ENCODE peak calls at places on chromosomes 13 and 19, in five cellular contexts. Q is vagina, U is stomach, D is transverse colon, K is spleen. O is an unnamed sample.

GRCh38 chr13:26957163-26957562 is 196.6 kb upstream of the GPR12 start:
- DNase-seq in Q (no peak), U (no peak), D (no peak), K (no peak), O (no peak)

GRCh38 chr13:110882972-110883371 is 31.9 kb downstream of the ANKRD10 start:
- DNase-seq in Q (no peak), U (no peak), D (no peak), K (no peak), O (no peak)

GRCh38 chr13:101868585-101869469 is 416.4 kb downstream of the ITGBL1 start:
- DNase-seq in Q (no peak), U (no peak), D (no peak), K (no peak), O (no peak)

GRCh38 chr19:40510526-40511115 is 43.8 kb downstream of the SPTBN4 start:
- DNase-seq in Q (no peak), U (no peak), D (no peak), K (no peak), O (no peak)

GRCh38 chr13:43805071-43805468 is 18.3 kb upstream of the ENOX1 start:
- DNase-seq in Q (no peak), U (no peak), D (no peak), K (no peak), O (no peak)

GRCh38 chr13:27967203-27967735 is 1.8 kb downstream of the CDX2 start:
- DNase-seq in Q (no peak), U (peak; percentile 23), D (no peak), K (no peak), O (no peak)

GRCh38 chr13:44474122-44474910 is 100.7 kb downstream of the SERP2 start:
- DNase-seq in Q (no peak), U (no peak), D (no peak), K (no peak), O (no peak)

GRCh38 chr19:10111405-10111811 is at the start of gene P2RY11:
- DNase-seq in Q (peak; percentile 91), U (no peak), D (peak; percentile 49), K (peak; percentile 86), O (no peak)

GRCh38 chr13:21556051-21556450 is 47.9 kb downstream of the MICU2 start:
- DNase-seq in Q (no peak), U (no peak), D (no peak), K (no peak), O (no peak)

GRCh38 chr19:45178262-45179062 is at the start of gene BLOC1S3:
- DNase-seq in Q (peak; percentile 100), U (peak; percentile 100), D (peak; percentile 100), K (peak; percentile 100), O (peak; percentile 100)

GRCh38 chr19:6911523-6911922 is 24.1 kb downstream of the ADGRE1 start:
- DNase-seq in Q (no peak), U (no peak), D (no peak), K (no peak), O (no peak)
- H3K9me3 ChIP-seq in Q (peaks cover 4% of the 10 kb centered on the region), U (peaks cover 49% of the 10 kb centered on the region), D (peaks cover 22% of the 10 kb centered on the region), K (peaks cover 32% of the 10 kb centered on the region), O (peaks cover 27% of the 10 kb centered on the region)

GRCh38 chr19:58572818-58573657 is at the start of gene MZF1:
- DNase-seq in Q (no peak), U (peak; percentile 100), D (peak; percentile 100), K (peak; percentile 100), O (peak; percentile 100)
- TF ChIP-seq POLR2A in Q (no peak), U (no peak), D (peak; percentile 65), K (peak; percentile 12), O (no peak)

GRCh38 chr19:6587998-6588507 is 2.9 kb downstream of the CD70 start:
- DNase-seq in Q (no peak), U (no peak), D (no peak), K (no peak), O (no peak)

GRCh38 chr19:6587093-6587820 is 3.7 kb downstream of the CD70 start:
- DNase-seq in Q (no peak), U (no peak), D (no peak), K (no peak), O (no peak)

GRCh38 chr19:6589711-6590457 is 1.1 kb downstream of the CD70 start:
- DNase-seq in Q (no peak), U (no peak), D (no peak), K (no peak), O (no peak)

GRCh38 chr19:6590458-6591319 is at the start of gene CD70:
- DNase-seq in Q (no peak), U (no peak), D (peak; percentile 29), K (peak; percentile 86), O (no peak)

DNA sequence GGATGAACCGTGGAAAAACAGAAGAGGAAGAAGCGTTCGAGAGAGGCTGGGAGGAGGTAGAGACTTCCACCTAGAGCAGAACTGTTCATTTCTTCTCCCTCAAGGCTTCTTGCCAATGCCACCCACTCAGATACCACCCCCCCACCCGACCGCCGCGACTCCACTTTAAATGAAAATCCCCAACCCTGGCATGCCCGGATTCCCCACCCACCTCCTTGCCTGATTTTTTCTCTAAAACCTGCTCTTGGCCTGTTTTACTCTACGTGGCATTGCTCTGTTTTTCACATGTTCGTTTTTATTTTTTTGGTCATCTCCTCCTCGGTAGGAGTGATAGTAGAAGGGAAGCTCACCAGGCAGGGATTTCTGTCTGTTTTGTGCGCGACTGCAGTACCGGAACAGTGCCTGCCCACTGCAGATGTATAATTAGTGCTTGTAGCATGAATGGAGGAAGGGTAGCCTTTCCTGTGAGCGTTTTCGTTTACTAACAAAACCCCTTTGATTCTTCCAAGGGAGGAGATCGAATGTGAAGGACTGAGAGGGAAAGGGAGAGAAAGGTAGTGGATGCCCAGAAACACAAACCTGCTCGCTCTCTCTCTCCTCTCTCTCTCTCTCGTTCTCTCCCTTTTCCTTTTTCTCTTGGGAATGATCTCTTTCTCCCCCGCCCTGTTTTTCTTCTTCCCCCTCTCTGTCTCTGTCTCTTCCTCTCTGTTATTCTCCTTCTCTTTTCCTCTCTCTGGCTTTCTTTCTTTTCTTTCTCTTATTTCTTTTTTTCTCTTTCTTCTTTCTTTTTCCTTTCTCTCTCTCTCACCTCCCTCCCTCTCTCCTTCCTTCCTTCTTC is 2.2 kb downstream of the CD70 start:
- DNase-seq in Q (no peak), U (no peak), D (no peak), K (no peak), O (no peak)
- TF ChIP-seq POLR2AphosphoS5 in Q (no peak), U (no peak), D (no peak), K (no peak), O (no peak)

GRCh38 chr19:22622901-22623840 is 11.0 kb upstream of the ZNF492 start:
- DNase-seq in Q (no peak), U (no peak), D (no peak), K (no peak), O (peak; percentile 66)
- H3K9me3 ChIP-seq in Q (no peaks in the 10 kb centered on the region), U (peaks cover 81% of the 10 kb centered on the region), D (no peaks in the 10 kb centered on the region), K (no peaks in the 10 kb centered on the region), O (no peaks in the 10 kb centered on the region)

GRCh38 chr13:46982856-46983582 is 86.2 kb upstream of the HTR2A start:
- DNase-seq in Q (no peak), U (no peak), D (peak; percentile 12), K (no peak), O (no peak)
- TF ChIP-seq POLR2A in Q (no peak), U (no peak), D (no peak), K (no peak), O (no peak)

GRCh38 chr13:29621841-29622240 is 26.4 kb upstream of the SLC7A1 start:
- DNase-seq in Q (no peak), U (no peak), D (no peak), K (no peak), O (no peak)
- TF ChIP-seq POLR2AphosphoS5 in Q (no peak), U (no peak), D (no peak), K (no peak), O (no peak)

GRCh38 chr19:52065399-52065798 is 16.8 kb upstream of the ZNF432 start:
- DNase-seq in Q (no peak), U (no peak), D (no peak), K (no peak), O (no peak)

GRCh38 chr19:52066258-52066866 is 17.7 kb upstream of the ZNF432 start:
- DNase-seq in Q (no peak), U (no peak), D (no peak), K (no peak), O (no peak)

GRCh38 chr19:52070496-52070895 is 21.9 kb upstream of the ZNF432 start:
- DNase-seq in Q (no peak), U (no peak), D (no peak), K (no peak), O (no peak)

GRCh38 chr19:52069653-52070052 is 21.0 kb upstream of the ZNF432 start:
- DNase-seq in Q (no peak), U (no peak), D (no peak), K (no peak), O (no peak)
- H3K9me3 ChIP-seq in Q (peaks cover 61% of the 10 kb centered on the region), U (peaks cover 100% of the 10 kb centered on the region), D (peaks cover 99% of the 10 kb centered on the region), K (peaks cover 98% of the 10 kb centered on the region), O (peaks cover 59% of the 10 kb centered on the region)

DNA sequence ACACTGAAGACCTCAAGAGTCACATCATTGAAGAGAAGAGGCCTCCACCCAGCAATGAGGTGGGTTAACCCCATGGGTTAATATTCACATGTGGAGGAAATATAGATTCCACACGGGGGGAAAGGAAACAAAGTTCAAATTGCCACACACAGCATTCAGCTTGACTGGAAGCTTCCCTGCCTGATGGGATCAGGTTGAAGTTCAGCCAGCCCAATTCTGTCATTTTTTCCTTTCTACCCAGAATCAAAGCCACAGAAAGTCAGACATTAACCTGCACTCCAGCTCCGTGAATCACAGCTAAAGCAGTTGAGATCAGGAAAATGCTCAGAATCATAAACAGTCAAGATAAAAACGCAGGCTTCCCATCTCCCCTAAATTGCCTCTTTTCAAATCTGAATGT is 208.7 kb upstream of the OBI1 start:
- DNase-seq in Q (no peak), U (no peak), D (no peak), K (no peak), O (no peak)
- TF ChIP-seq POLR2A in Q (no peak), U (no peak), D (no peak), K (no peak), O (no peak)